ENCODE peak calls at places on chromosome 1, in five cellular contexts. K is SK-N-SH, P is MM.1S, Q is hepatocyte, G is neural progenitor cell. T is an unnamed sample.

GRCh38 chr1:229070168-229070567 is 200.7 kb upstream of the RAB4A start:
- DNase-seq in Q (peak; percentile 82), G (no peak), K (peak; percentile 60), P (no peak), T (no peak)

GRCh38 chr1:118902299-118903270 is 85.6 kb downstream of the TBX15 start:
- DNase-seq in Q (no peak), G (no peak), K (no peak), P (no peak), T (no peak)

GRCh38 chr1:74681001-74681400 is 7.4 kb upstream of the ERICH3 start:
- DNase-seq in P (no peak), Q (no peak), G (no peak), K (no peak), T (no peak)

GRCh38 chr1:155254714-155255242 is 505 bp downstream of the ENTREP3 start:
- DNase-seq in K (peak; percentile 75), G (peak; percentile 45), P (no peak), Q (no peak), T (no peak)

GRCh38 chr1:210239295-210240155 is 6.9 kb downstream of the SERTAD4 start:
- DNase-seq in P (peak; percentile 20), K (peak; percentile 62), Q (peak; percentile 57), G (peak; percentile 63), T (peak; percentile 66)

GRCh38 chr1:195960580-195960979 is 647.7 kb downstream of the KCNT2 start:
- DNase-seq in K (no peak), P (no peak), G (no peak), Q (no peak), T (peak; percentile 16)

GRCh38 chr1:4519954-4520353 is 134.5 kb upstream of the AJAP1 start:
- DNase-seq in G (no peak), P (no peak), Q (no peak), K (no peak), T (no peak)

GRCh38 chr1:83827731-83828130 is 171.2 kb downstream of the TTLL7 start:
- DNase-seq in Q (no peak), P (no peak), K (no peak), G (no peak), T (no peak)

GRCh38 chr1:12594490-12594889 is 23.5 kb downstream of the DHRS3 start:
- DNase-seq in K (no peak), P (no peak), Q (no peak), G (no peak), T (no peak)

GRCh38 chr1:225437710-225438437 is 10.0 kb upstream of the LBR start:
- DNase-seq in K (no peak), Q (no peak), G (peak; percentile 53), P (no peak), T (peak; percentile 61)

GRCh38 chr1:45335732-45336365 is 4.1 kb upstream of the TOE1 start:
- DNase-seq in Q (peak; percentile 69), G (no peak), P (no peak), K (no peak), T (no peak)

GRCh38 chr1:116439701-116440100 is 66.7 kb downstream of the ATP1A1 start:
- DNase-seq in Q (no peak), K (no peak), P (no peak), G (no peak), T (no peak)

GRCh38 chr1:37926061-37926924 is 20.6 kb downstream of the INPP5B start:
- DNase-seq in G (no peak), Q (no peak), K (no peak), P (no peak), T (no peak)

GRCh38 chr1:159970932-159971342 is 16.9 kb upstream of the SLAMF9 start:
- DNase-seq in P (no peak), K (no peak), Q (peak; percentile 84), G (no peak), T (no peak)

GRCh38 chr1:160124709-160125478 is 9.3 kb downstream of the ATP1A2 start:
- DNase-seq in G (no peak), Q (peak; percentile 71), P (no peak), K (no peak), T (no peak)

GRCh38 chr1:42961560-42962091 is 3.0 kb upstream of the SLC2A1 start:
- DNase-seq in P (no peak), Q (no peak), K (no peak), G (no peak), T (no peak)

GRCh38 chr1:147236959-147237791 is 5.3 kb upstream of the CHD1L start:
- DNase-seq in P (no peak), G (no peak), K (no peak), Q (peak; percentile 23), T (no peak)

GRCh38 chr1:9890224-9890731 is 19.8 kb downstream of the CTNNBIP1 start:
- DNase-seq in P (no peak), K (no peak), G (peak; percentile 70), Q (peak; percentile 80), T (peak; percentile 40)

GRCh38 chr1:27192039-27192529 is 37.2 kb upstream of the SLC9A1 start:
- DNase-seq in P (no peak), K (no peak), Q (peak; percentile 73), G (no peak), T (no peak)

GRCh38 chr1:18654599-18654998 is 24.0 kb downstream of the PAX7 start:
- DNase-seq in G (no peak), K (no peak), Q (no peak), P (no peak), T (no peak)

GRCh38 chr1:84776639-84777038 is 86.4 kb upstream of the SSX2IP start:
- DNase-seq in G (no peak), Q (no peak), P (no peak), K (no peak), T (no peak)

DNA sequence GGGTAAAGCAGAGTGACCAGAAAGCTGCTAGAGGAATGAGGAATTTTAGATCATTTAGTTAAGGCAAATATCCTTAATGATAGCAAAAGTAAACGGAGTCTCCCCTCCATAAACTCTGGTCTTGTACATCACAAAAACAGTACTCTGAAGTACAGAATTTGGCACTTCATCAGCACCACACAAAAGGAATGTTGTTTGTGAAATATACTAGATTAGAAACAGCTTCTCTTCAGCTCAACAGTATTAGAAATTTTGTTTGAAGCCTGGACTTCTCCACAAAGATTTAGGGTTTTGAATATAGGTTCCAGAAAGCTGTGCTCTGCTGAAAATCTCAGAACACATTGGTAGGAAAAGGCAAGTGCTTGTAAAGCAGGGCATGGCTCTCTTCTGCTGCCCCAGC is 135.1 kb upstream of the PTGFR start:
- DNase-seq in G (no peak), K (no peak), P (no peak), Q (no peak), T (no peak)
- TF ChIP-seq EZH2phosphoT487 in G (no peak), K (no peak), P (no peak), Q (no peak), T (no peak)

GRCh38 chr1:22733643-22734042 is 23.0 kb downstream of the EPHB2 start:
- DNase-seq in P (no peak), Q (no peak), K (no peak), G (no peak), T (no peak)

GRCh38 chr1:22729921-22730320 is 19.3 kb downstream of the EPHB2 start:
- DNase-seq in Q (no peak), G (no peak), K (no peak), P (no peak), T (no peak)

GRCh38 chr1:22729400-22729773 is 18.7 kb downstream of the EPHB2 start:
- DNase-seq in K (no peak), P (no peak), G (no peak), Q (no peak), T (no peak)

GRCh38 chr1:22728751-22729399 is 18.2 kb downstream of the EPHB2 start:
- DNase-seq in Q (no peak), K (no peak), G (no peak), P (no peak), T (peak; percentile 56)

DNA sequence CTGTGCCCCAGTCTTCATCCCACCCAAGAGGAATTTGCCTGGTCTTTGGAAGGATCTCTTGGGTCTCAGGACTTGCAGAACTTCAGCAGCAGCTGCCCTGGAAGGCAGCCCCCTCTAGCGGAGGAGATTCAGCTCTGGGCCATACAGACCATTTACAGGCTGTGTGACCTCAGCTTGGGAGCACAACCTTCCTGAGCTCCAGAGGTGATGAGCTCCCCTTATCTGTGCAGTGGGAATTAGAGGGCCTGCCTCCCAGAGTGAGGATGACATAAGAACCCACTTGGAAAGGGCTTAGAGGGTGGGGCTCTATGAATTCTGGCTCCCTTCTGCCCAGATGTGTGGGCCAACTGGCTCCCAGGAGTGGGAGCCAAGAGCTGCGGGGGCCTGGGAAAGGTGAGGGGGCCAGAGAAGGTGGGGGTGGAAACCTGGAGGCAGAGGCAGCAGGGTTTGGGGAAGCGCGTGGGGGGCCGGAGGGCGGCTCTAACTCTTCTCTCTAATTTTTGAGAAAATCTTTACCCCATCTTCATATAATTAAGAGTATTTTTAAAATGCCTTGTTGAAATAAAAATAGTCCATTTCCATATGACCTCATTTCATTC is 21.4 kb downstream of the EPHB2 start:
- DNase-seq in P (peak; percentile 21), Q (no peak), K (no peak), G (peak; percentile 50), T (peak; percentile 67)
- H4K20me1 ChIP-seq in P (no peaks in the 10 kb centered on the region), Q (peaks cover 5% of the 10 kb centered on the region), K (peaks cover 21% of the 10 kb centered on the region), G (peaks cover 95% of the 10 kb centered on the region), T (no peaks in the 10 kb centered on the region)

DNA sequence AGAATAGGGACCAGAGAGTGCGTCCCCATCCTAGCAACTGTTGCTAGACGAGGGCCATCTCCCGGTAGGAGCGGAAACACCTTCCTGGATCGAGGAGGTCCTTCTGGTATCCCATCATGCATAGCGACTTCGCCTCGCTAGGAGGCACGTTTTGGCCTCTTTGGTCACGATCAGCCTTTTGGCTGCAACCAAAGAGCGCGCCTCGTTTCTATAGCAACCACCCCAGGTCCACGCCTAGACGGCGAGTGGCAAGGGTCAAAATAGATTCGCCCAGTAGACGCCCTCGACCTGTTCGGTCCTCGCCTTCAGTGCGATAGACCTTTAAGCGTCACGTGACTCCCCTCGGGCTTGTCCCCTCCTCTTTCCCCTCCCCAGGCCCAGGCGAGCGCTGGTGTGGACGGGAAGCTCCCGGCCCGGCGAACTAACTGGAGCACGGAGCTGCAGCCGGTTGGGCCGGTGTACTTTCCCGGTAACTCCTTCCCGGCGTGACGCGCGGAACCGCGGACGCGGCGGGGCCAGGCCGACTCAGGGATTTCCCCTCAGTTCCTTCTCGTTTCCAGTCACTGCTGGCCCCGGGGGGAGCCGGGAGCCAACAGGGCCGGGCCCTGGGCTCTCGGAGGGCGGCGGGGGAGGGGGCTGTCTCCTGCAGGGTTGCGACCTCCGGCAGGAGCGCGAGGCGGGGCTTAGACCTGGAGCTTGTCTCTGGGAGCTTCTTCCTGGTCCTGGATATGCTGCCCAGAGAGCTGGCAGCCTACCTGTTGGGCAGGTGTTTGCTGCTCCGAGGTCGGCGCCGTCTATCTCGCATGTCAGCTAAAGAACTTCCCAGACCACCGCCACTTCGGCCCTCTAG is at the start of gene DNAJC16:
- DNase-seq in G (peak; percentile 100), P (peak; percentile 100), Q (peak; percentile 100), K (peak; percentile 91), T (peak; percentile 100)
- TF ChIP-seq CTCF in G (peak; percentile 28), P (peak; percentile 23), Q (peak; percentile 32), K (no peak), T (peak; percentile 43)

GRCh38 chr1:192998536-192998935 is 60.6 kb downstream of the UCHL5 start:
- DNase-seq in G (no peak), Q (no peak), P (peak; percentile 24), K (no peak), T (peak; percentile 48)
- TF ChIP-seq EZH2phosphoT487 in G (no peak), Q (no peak), P (no peak), K (no peak), T (no peak)

GRCh38 chr1:194227157-194227556 is 1040.7 kb upstream of the B3GALT2 start:
- DNase-seq in P (no peak), K (no peak), Q (no peak), G (no peak), T (no peak)
- H4K20me1 ChIP-seq in P (no peaks in the 10 kb centered on the region), K (no peaks in the 10 kb centered on the region), Q (no peaks in the 10 kb centered on the region), G (no peaks in the 10 kb centered on the region), T (no peaks in the 10 kb centered on the region)

GRCh38 chr1:1899266-1899966 is 8.5 kb upstream of the GNB1 start:
- DNase-seq in Q (no peak), P (no peak), G (peak; percentile 45), K (no peak), T (no peak)
- TF ChIP-seq CTCF in Q (no peak), P (no peak), G (peak; percentile 34), K (no peak), T (peak; percentile 52)

GRCh38 chr1:53375440-53375839 is 47.6 kb upstream of the LRP8 start:
- DNase-seq in Q (no peak), P (no peak), G (no peak), K (no peak), T (no peak)
- TF ChIP-seq EZH2phosphoT487 in Q (no peak), P (no peak), G (no peak), K (no peak), T (no peak)

T was measured in GM23338.